ENCODE peak calls at places on chromosome 13, in six cellular contexts. K, X, Y, M, P and J are unnamed samples. For H3K9me3, the result is how much of the 10 kb centered on the place peaks cover.

GRCh38 chr13:80340643-80341097 is 256 bp downstream of the SPRY2 start:
- DNase-seq in K (peak), X (no peak), Y (no peak), M (no peak), P (peak), J (peak)

GRCh38 chr13:69935043-69935442 is 172.6 kb upstream of the ATXN8OS start:
- DNase-seq in K (no peak), X (no peak), Y (no peak), M (no peak), P (peak), J (peak)

GRCh38 chr13:75861786-75862185 is 225.7 kb downstream of the LMO7 start:
- DNase-seq in K (peak), X (no peak), Y (no peak), M (no peak), P (no peak), J (no peak)

GRCh38 chr13:33441015-33441414 is 155.5 kb upstream of the STARD13 start:
- DNase-seq in K (peak), X (no peak), Y (peak), M (no peak), P (peak), J (peak)

GRCh38 chr13:34420975-34421719 is 520.9 kb upstream of the NBEA start:
- DNase-seq in K (no peak), X (no peak), Y (no peak), M (no peak), P (no peak), J (no peak)

GRCh38 chr13:106375085-106375484 is 160.4 kb downstream of the EFNB2 start:
- DNase-seq in K (no peak), X (no peak), Y (no peak), M (no peak), P (no peak), J (no peak)

GRCh38 chr13:20192470-20193141 is at the start of gene GJB2:
- DNase-seq in K (no peak), X (no peak), Y (no peak), M (no peak), P (no peak), J (no peak)

GRCh38 chr13:109314101-109314500 is 472.3 kb downstream of the IRS2 start:
- DNase-seq in K (no peak), X (no peak), Y (no peak), M (no peak), P (no peak), J (peak)

GRCh38 chr13:72004236-72004635 is 137.2 kb upstream of the DACH1 start:
- DNase-seq in K (no peak), X (no peak), Y (no peak), M (no peak), P (no peak), J (no peak)

GRCh38 chr13:107867701-107868661 is 347.4 kb downstream of the LIG4 start:
- DNase-seq in K (peak), X (peak), Y (peak), M (no peak), P (peak), J (no peak)

GRCh38 chr13:67147257-67148218 is 82.6 kb downstream of the PCDH9 start:
- DNase-seq in K (peak), X (no peak), Y (no peak), M (no peak), P (peak), J (no peak)

GRCh38 chr13:94641432-94641941 is 39.8 kb downstream of the GPR180 start:
- DNase-seq in K (peak), X (no peak), Y (no peak), M (no peak), P (peak), J (peak)

GRCh38 chr13:23799945-23800344 is 89.3 kb downstream of the MIPEP start:
- DNase-seq in K (peak), X (no peak), Y (no peak), M (no peak), P (peak), J (no peak)

GRCh38 chr13:27973956-27974662 is 5.0 kb upstream of the CDX2 start:
- DNase-seq in K (no peak), X (no peak), Y (no peak), M (no peak), P (no peak), J (no peak)
- H4K8ac ChIP-seq in K (no peak), X (no peak), Y (no peak), M (no peak), P (no peak), J (no peak)

GRCh38 chr13:48068036-48068435 is 26.9 kb downstream of the MED4 start:
- DNase-seq in K (no peak), X (no peak), Y (no peak), M (no peak), P (no peak), J (no peak)

GRCh38 chr13:48068952-48069351 is 26.0 kb downstream of the MED4 start:
- DNase-seq in K (no peak), X (no peak), Y (no peak), M (no peak), P (no peak), J (no peak)

GRCh38 chr13:48069573-48069972 is 25.3 kb downstream of the MED4 start:
- DNase-seq in K (no peak), X (no peak), Y (no peak), M (no peak), P (no peak), J (no peak)

GRCh38 chr13:48070942-48071341 is 24.0 kb downstream of the MED4 start:
- DNase-seq in K (no peak), X (no peak), Y (no peak), M (no peak), P (no peak), J (no peak)

DNA sequence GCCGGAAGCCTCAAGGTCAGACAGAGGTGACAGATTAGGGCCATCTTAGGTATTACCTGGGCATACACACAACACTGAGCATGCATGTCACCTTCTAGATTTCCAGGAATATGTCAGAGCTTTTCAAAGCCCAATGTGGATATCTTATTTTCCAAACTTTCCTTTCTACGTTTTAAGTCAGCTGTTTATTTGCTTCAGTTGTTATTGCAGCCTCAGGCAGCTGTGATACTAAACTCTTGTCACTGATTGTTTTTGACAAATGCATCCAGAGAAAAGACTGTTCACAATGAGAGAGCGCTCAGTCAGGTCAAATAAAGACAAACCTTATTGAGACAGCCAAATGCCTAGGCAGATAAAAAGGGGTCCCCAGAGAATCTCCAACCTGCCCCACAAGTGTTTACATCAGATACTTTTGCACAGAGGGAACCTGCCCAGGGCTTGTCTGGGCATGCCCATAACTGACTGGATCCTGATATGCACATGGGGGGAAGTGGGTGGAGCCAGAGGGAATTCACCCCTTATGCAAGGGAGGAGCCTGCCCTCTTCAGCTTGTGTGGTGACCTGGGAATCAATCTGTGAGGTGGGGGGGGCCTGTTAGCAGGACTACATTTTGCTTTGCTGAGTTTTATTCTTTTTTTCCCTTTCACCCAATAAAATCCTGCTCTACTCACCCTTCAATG is 28.5 kb downstream of the MED4 start:
- DNase-seq in K (peak), X (no peak), Y (no peak), M (no peak), P (no peak), J (no peak)
- H3K9me3 ChIP-seq in K (under half), X (under half), Y (half or more), M (half or more), P (half or more), J (under half)

GRCh38 chr13:99658266-99658991 is 157.2 kb downstream of the TM9SF2 start:
- DNase-seq in K (peak), X (peak), Y (peak), M (no peak), P (peak), J (peak)
- H3K18ac ChIP-seq in K (no peak), X (peak), Y (peak), M (peak), P (peak), J (no peak)

GRCh38 chr13:90680826-90681225 is 666.7 kb upstream of the MIR17HG start:
- DNase-seq in K (no peak), X (no peak), Y (no peak), M (no peak), P (no peak), J (no peak)
- H4K8ac ChIP-seq in K (no peak), X (no peak), Y (no peak), M (no peak), P (no peak), J (no peak)

GRCh38 chr13:112205990-112206389 is 139.0 kb downstream of the SOX1 start:
- DNase-seq in K (no peak), X (no peak), Y (no peak), M (no peak), P (no peak), J (no peak)

GRCh38 chr13:112204881-112205327 is 138.0 kb downstream of the SOX1 start:
- DNase-seq in K (no peak), X (peak), Y (peak), M (no peak), P (no peak), J (no peak)

GRCh38 chr13:112202966-112203365 is 136.0 kb downstream of the SOX1 start:
- DNase-seq in K (no peak), X (no peak), Y (no peak), M (no peak), P (no peak), J (no peak)

GRCh38 chr13:112203614-112204013 is 136.7 kb downstream of the SOX1 start:
- DNase-seq in K (no peak), X (no peak), Y (no peak), M (no peak), P (no peak), J (no peak)

GRCh38 chr13:112204376-112204775 is 137.4 kb downstream of the SOX1 start:
- DNase-seq in K (no peak), X (no peak), Y (no peak), M (no peak), P (no peak), J (no peak)
- H3K9me3 ChIP-seq in K (under half), X (under half), Y (under half), M (under half), P (under half), J (under half)

DNA sequence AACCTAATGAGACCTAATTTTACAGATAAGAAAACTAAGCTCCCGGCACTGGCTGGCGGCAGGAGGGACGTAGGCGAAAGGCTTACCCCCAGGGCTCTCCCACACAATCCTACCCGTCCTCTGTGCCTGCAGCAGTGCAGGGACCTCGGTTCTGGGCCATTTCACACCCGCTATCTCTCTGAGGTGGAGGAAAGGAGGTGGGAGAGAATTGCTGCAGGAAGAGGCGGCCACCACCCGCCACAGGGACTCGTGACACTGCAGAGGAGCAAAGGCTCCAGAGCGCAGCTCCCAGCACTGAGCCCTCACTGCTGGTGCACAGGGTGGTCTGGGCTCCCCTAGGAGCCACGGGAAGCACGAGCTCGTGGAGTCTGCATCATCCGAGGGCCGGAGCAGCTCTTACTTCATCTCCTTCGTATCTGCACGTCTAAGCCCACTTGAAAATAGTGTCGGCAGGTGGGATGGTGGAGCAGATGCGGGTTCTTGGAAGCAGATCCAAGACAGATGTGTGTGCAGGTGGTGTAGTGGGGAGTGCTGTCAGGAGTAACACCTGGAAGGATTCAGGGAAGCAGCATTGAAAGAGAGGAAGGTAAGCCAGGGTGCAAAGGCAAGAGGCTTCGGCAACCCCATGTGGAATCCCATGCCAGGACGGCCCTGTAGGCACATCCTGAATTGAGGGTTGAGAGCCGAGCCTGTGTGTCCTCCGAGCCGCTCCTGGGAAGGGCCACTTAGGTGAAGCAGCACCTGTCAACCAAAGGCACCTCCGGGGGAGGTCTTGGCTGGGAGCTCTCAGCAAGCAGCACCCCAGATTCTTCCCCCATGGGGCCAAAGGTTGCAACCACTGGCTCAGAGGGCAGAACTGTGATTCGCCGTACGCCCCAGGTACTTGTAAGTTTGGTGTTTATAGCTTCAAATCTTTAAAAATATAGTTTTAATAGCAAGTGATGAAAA is 115.8 kb upstream of the SPACA7 start:
- DNase-seq in K (no peak), X (no peak), Y (no peak), M (no peak), P (no peak), J (no peak)
- H3K18ac ChIP-seq in K (no peak), X (peak), Y (no peak), M (no peak), P (no peak), J (no peak)

DNA sequence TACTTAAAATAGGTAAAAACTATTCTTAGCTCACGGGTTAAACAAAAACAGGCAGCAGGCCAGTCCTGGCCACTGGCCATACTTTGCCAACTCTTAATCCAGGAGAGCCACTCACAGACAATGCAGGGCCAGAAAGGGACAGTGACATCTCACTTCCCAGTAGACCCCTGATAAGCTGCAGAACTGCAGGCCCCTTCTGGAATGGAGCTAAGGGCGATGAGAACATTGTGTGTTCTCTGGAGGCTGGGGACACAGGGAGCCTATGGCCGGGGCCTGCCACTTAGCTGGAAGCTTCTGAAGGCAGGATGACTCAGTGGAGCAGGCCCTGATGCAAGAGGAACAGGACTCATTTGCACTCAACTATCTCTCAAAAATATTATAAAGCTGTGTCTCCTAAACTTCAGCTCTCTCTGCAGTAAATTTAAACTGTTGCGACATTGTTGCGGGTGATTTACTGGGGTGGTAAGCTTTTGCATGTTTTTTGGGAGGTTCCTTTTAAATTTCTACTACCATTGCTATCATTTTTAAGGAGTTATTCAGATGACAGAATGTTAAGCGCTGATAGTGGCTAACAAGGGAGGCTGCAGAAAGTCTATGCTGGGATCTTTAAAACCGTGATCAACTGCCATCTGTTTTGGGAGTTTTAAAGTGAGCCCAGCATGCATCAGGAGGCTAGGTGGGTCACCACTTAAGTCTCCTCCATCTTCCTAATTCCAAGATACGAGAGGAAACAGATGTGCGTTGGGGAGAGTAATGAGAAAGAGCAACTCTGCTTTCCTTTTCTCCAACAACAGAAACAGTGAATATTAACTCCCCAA is 33.2 kb upstream of the KATNAL1 start:
- DNase-seq in K (peak), X (no peak), Y (no peak), M (no peak), P (peak), J (peak)
- H4K8ac ChIP-seq in K (peak), X (no peak), Y (no peak), M (no peak), P (peak), J (no peak)

DNA sequence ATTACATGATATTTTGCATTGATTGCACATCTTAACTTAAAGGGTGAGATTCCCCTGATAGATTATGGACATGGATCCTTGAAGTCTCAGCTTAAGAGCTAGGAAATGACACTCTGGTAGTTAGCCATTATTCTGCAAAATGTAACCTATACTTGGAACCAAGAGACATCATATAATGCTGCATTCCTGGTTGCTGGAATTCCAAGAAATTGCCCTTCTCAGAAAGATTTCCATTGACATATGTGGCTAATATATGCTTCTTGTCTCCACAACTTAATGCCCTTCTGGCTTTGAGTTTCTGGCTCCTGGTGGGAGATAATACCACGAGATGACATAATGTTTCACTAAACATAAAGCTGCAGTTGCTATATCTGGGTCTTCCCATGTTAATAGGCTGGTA is 204.4 kb upstream of the TRPC4 start:
- DNase-seq in K (no peak), X (no peak), Y (no peak), M (no peak), P (no peak), J (no peak)
- H3K9me3 ChIP-seq in K (under half), X (under half), Y (under half), M (under half), P (under half), J (under half)

DNA sequence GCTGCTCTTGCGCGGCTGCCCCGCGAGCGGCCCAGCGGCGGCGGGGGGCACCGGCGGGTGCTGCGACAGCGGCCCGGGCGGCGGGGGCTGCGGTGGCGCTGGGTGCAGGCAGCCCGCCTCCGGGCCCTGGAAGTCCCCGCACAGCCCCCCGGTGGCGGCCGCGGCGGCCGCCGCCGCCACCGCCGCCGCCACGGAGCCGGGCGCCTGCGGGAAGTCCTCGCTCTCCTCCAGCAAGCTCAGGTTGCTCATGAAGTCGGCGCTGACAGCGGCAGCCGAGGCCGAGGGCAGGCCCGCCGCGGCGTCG is 735 bp downstream of the FOXO1 start:
- DNase-seq in K (no peak), X (no peak), Y (no peak), M (no peak), P (no peak), J (no peak)
- H3K18ac ChIP-seq in K (no peak), X (peak), Y (no peak), M (peak), P (peak), J (peak)

GRCh38 chr13:50608357-50608756 is 235.1 kb downstream of the DLEU7 start:
- DNase-seq in K (no peak), X (no peak), Y (no peak), M (no peak), P (no peak), J (no peak)
- H4K8ac ChIP-seq in K (no peak), X (no peak), Y (no peak), M (no peak), P (no peak), J (no peak)